ENCODE peak calls at places on chromosomes 12 and 14, in nine cellular contexts. T is epithelial cell of prostate; Q is NCI-H2081; S is A549; N is ureter; U is stimulated activated naive B cell treated with anti-CD40 and anti-IgM and Interleukin-4, amounts not matched to agents 10 μg/mL and 1 μg/mL and 100 μg/mL, for 72 hours; B is LoVo; Z is stimulated activated CD8-positive, alpha-beta memory T cell treated with anti-CD3 and anti-CD28 coated beads, Interleukin-4, amount 100 ng/mL, for 24 hours; K is lung. P is an unnamed sample.

GRCh38 chr14:68359862-68360552 is 432.9 kb downstream of the ZFP36L1 start:
- DNase-seq in Z (no peak), K (peak), B (peak), T (no peak), U (no peak), S (peak), N (peak), Q (no peak), P (peak)

GRCh38 chr14:73467377-73467776 is 9.0 kb upstream of the NUMB start:
- DNase-seq in B (no peak), Q (no peak), U (no peak), N (no peak), S (no peak), K (no peak), Z (peak), T (no peak), P (no peak)

GRCh38 chr12:13489246-13489645 is 292.7 kb downstream of the EMP1 start:
- DNase-seq in B (no peak), T (no peak), N (no peak), Q (no peak), S (no peak), K (no peak), Z (no peak), U (no peak), P (no peak)

GRCh38 chr12:12563529-12563928 is 866 bp upstream of the DUSP16 start:
- DNase-seq in B (peak), S (no peak), T (no peak), K (no peak), Z (no peak), N (no peak), Q (no peak), U (no peak), P (no peak)

GRCh38 chr12:50120521-50120920 is 8.5 kb downstream of the COX14 start:
- DNase-seq in Q (no peak), B (no peak), S (no peak), K (no peak), N (no peak), U (no peak), T (no peak), Z (no peak), P (no peak)

GRCh38 chr12:114238808-114239207 is 167.1 kb downstream of the TBX5 start:
- DNase-seq in T (no peak), S (no peak), U (no peak), B (no peak), Q (no peak), Z (no peak), N (no peak), K (no peak), P (peak)

GRCh38 chr12:72074956-72075355 is 136.3 kb downstream of the TPH2 start:
- DNase-seq in Q (no peak), U (no peak), B (no peak), T (no peak), K (no peak), Z (no peak), S (no peak), N (no peak), P (no peak)

GRCh38 chr14:88879016-88879415 is 54.6 kb downstream of the TTC8 start:
- DNase-seq in N (no peak), Q (no peak), K (no peak), Z (no peak), U (no peak), T (peak), S (no peak), B (no peak), P (no peak)

GRCh38 chr14:61260939-61261776 is 20.0 kb downstream of the TMEM30B start:
- DNase-seq in S (no peak), U (no peak), K (no peak), N (no peak), Z (no peak), B (no peak), T (no peak), Q (no peak), P (no peak)

GRCh38 chr12:88300931-88301330 is 158.8 kb downstream of the TMTC3 start:
- DNase-seq in U (no peak), Q (no peak), T (no peak), B (no peak), K (no peak), N (no peak), S (no peak), Z (no peak), P (no peak)

GRCh38 chr12:65620026-65620425 is 204.3 kb upstream of the HMGA2 start:
- DNase-seq in N (no peak), S (no peak), K (no peak), Z (no peak), Q (no peak), T (no peak), B (no peak), U (no peak), P (no peak)

GRCh38 chr12:57720606-57721595 is 17.6 kb downstream of the AGAP2 start:
- DNase-seq in S (no peak), N (no peak), U (no peak), B (no peak), K (no peak), Q (no peak), T (no peak), Z (no peak), P (no peak)

GRCh38 chr12:3262466-3262865 is 185.3 kb downstream of the TSPAN9 start:
- DNase-seq in Z (no peak), K (no peak), T (no peak), S (no peak), B (no peak), U (no peak), Q (no peak), N (no peak), P (no peak)

GRCh38 chr12:210277-211141 is 3.4 kb downstream of the SLC6A12 start:
- DNase-seq in T (no peak), Z (no peak), Q (no peak), U (no peak), S (no peak), K (no peak), B (no peak), N (no peak), P (peak)

GRCh38 chr14:42779024-42779423 is 1172.3 kb downstream of the LRFN5 start:
- DNase-seq in N (no peak), Z (no peak), Q (peak), S (no peak), T (no peak), K (no peak), U (no peak), B (no peak), P (no peak)

GRCh38 chr12:72346331-72346944 is 74.3 kb downstream of the TRHDE start:
- DNase-seq in K (peak), S (peak), N (peak), Z (peak), U (peak), Q (peak), T (peak), B (peak), P (peak)

GRCh38 chr14:73457050-73457934 is 1.1 kb downstream of the NUMB start:
- DNase-seq in U (no peak), S (no peak), Z (no peak), K (peak), N (peak), T (no peak), Q (no peak), B (peak), P (no peak)

GRCh38 chr12:63753743-63754142 is 26.0 kb upstream of the RXYLT1 start:
- DNase-seq in T (no peak), B (no peak), K (no peak), S (peak), N (no peak), Z (no peak), Q (no peak), U (no peak), P (no peak)

GRCh38 chr12:24111591-24111990 is 162.1 kb upstream of the SOX5 start:
- DNase-seq in S (no peak), Q (no peak), U (no peak), N (no peak), K (no peak), Z (no peak), B (no peak), T (no peak), P (no peak)

GRCh38 chr12:118334939-118335567 is 37.7 kb downstream of the TAOK3 start:
- DNase-seq in Z (no peak), Q (no peak), B (no peak), U (no peak), K (peak), N (no peak), T (no peak), S (no peak), P (no peak)

GRCh38 chr12:115963030-115963480 is 314.4 kb downstream of the MED13L start:
- DNase-seq in U (no peak), T (no peak), Q (no peak), N (no peak), Z (no peak), K (no peak), B (no peak), S (no peak), P (no peak)

GRCh38 chr12:46212108-46212982 is 56.5 kb downstream of the SLC38A1 start:
- DNase-seq in B (no peak), T (no peak), U (no peak), Z (no peak), Q (no peak), S (no peak), K (no peak), N (no peak), P (no peak)

GRCh38 chr12:133233993-133234564 is 1.6 kb downstream of the ANHX start:
- DNase-seq in Z (no peak), T (no peak), S (no peak), B (no peak), N (no peak), K (peak), Q (no peak), U (no peak), P (no peak)

GRCh38 chr12:11722578-11723138 is 73.2 kb downstream of the ETV6 start:
- DNase-seq in T (no peak), N (no peak), Q (no peak), K (no peak), B (no peak), U (no peak), Z (no peak), S (no peak), P (no peak)

GRCh38 chr14:76525106-76525825 is 149.3 kb downstream of the ESRRB start:
- DNase-seq in U (no peak), K (no peak), N (no peak), B (no peak), S (no peak), T (no peak), Q (no peak), Z (no peak), P (no peak)

GRCh38 chr14:35750202-35750904 is 58.7 kb downstream of the RALGAPA1 start:
- DNase-seq in T (no peak), U (no peak), Q (no peak), Z (no peak), B (no peak), S (no peak), K (no peak), N (no peak), P (no peak)

GRCh38 chr14:50037837-50038236 is 78.5 kb downstream of the VCPKMT start:
- DNase-seq in S (no peak), K (no peak), U (peak), N (no peak), B (no peak), T (no peak), Q (no peak), Z (no peak), P (peak)

GRCh38 chr14:99636487-99636886 is 8.4 kb upstream of the HHIPL1 start:
- DNase-seq in B (no peak), U (no peak), Z (no peak), N (no peak), T (no peak), Q (no peak), K (no peak), S (no peak), P (no peak)

GRCh38 chr12:93223440-93224426 is 154.0 kb upstream of the NUDT4 start:
- DNase-seq in T (no peak), K (no peak), B (peak), Z (no peak), U (no peak), Q (peak), S (no peak), N (no peak), P (no peak)

GRCh38 chr14:101110729-101111619 is 207.5 kb upstream of the RTL1 start:
- DNase-seq in N (peak), Z (no peak), U (no peak), K (peak), Q (no peak), T (no peak), S (no peak), B (no peak), P (peak)

GRCh38 chr14:75711134-75711795 is 50.2 kb downstream of the TTLL5 start:
- DNase-seq in Z (no peak), N (no peak), S (peak), T (no peak), Q (peak), U (no peak), B (peak), K (no peak), P (peak)

GRCh38 chr12:122081697-122082221 is 3.2 kb downstream of the MLXIP start:
- DNase-seq in U (no peak), Q (no peak), B (no peak), S (no peak), Z (no peak), N (no peak), K (no peak), T (no peak), P (no peak)

GRCh38 chr14:41476526-41476925 is 130.2 kb upstream of the LRFN5 start:
- DNase-seq in Z (no peak), T (peak), Q (no peak), B (no peak), S (no peak), U (no peak), N (no peak), K (no peak), P (no peak)

GRCh38 chr12:113204806-113205205 is 16.5 kb upstream of the TPCN1 start:
- DNase-seq in S (no peak), K (no peak), U (no peak), N (no peak), B (no peak), Q (no peak), Z (no peak), T (no peak), P (no peak)

GRCh38 chr12:20415013-20415412 is 46.7 kb downstream of the PDE3A start:
- DNase-seq in N (no peak), K (no peak), U (no peak), Q (no peak), Z (no peak), S (no peak), B (no peak), T (no peak), P (no peak)

GRCh38 chr12:116336542-116337065 is 59.1 kb upstream of the MED13L start:
- DNase-seq in Z (no peak), B (no peak), N (no peak), Q (no peak), U (peak), K (no peak), T (no peak), S (no peak), P (no peak)

GRCh38 chr12:68487721-68488309 is 122.9 kb upstream of the RAP1B start:
- DNase-seq in Z (no peak), U (no peak), B (no peak), S (no peak), K (no peak), N (no peak), Q (no peak), T (no peak), P (no peak)

P was measured in mucosa of gallbladder.